ENCODE peak calls at places on chromosomes 12 and 14, in seven cellular contexts. Z is cardiac fibroblast, U is foreskin fibroblast, B is fibroblast of the aortic adventitia, E is GM23338, O is choroid plexus epithelial cell, Y is GM20000. H is an unnamed sample.

GRCh38 chr12:48998497-48999353 is 450 bp downstream of the DDN start:
- DNase-seq in B (no peak), Z (peak), O (no peak), U (peak), Y (peak), E (peak), H (no peak)

GRCh38 chr14:103710771-103711392 is 4.4 kb downstream of the XRCC3 start:
- DNase-seq in O (no peak), U (no peak), E (no peak), Z (no peak), B (no peak), Y (no peak), H (no peak)

GRCh38 chr12:63151061-63151897 is at the start of gene AVPR1A:
- DNase-seq in Z (no peak), Y (no peak), B (no peak), O (peak), U (peak), E (peak), H (no peak)

GRCh38 chr14:100490252-100490651 is 97.0 kb downstream of the BEGAIN start:
- DNase-seq in O (no peak), E (no peak), B (no peak), Y (no peak), Z (no peak), U (no peak), H (no peak)

GRCh38 chr12:538731-539539 is 79.2 kb downstream of the B4GALNT3 start:
- DNase-seq in E (no peak), Y (no peak), B (peak), Z (peak), U (peak), O (peak), H (no peak)

GRCh38 chr14:35400707-35401421 is 3.7 kb downstream of the NFKBIA start:
- DNase-seq in E (no peak), B (peak), Y (no peak), O (peak), U (no peak), Z (peak), H (no peak)

GRCh38 chr12:68334136-68334535 is 2.0 kb upstream of the MDM1 start:
- DNase-seq in E (peak), Y (peak), U (no peak), B (no peak), Z (no peak), O (no peak), H (no peak)

GRCh38 chr12:41521872-41522379 is 333.8 kb downstream of the PDZRN4 start:
- DNase-seq in E (no peak), Z (peak), O (peak), U (peak), B (peak), Y (peak), H (no peak)

GRCh38 chr12:124453419-124454351 is 113.7 kb downstream of the NCOR2 start:
- DNase-seq in U (peak), B (peak), E (no peak), O (peak), Y (peak), Z (peak), H (no peak)

GRCh38 chr12:6697584-6698351 is 2.8 kb downstream of the PIANP start:
- DNase-seq in Z (peak), U (peak), E (peak), Y (peak), B (peak), O (peak), H (peak)

GRCh38 chr14:75539562-75540478 is 17.6 kb downstream of the BATF start:
- DNase-seq in B (no peak), Z (no peak), U (no peak), Y (peak), O (no peak), E (peak), H (no peak)

GRCh38 chr12:110920324-110920910 is at the start of gene MYL2:
- DNase-seq in U (no peak), Z (no peak), B (no peak), O (no peak), E (no peak), Y (no peak), H (no peak)

GRCh38 chr12:47207005-47207717 is 127.4 kb upstream of the AMIGO2 start:
- DNase-seq in E (no peak), Z (no peak), B (no peak), Y (peak), U (no peak), O (no peak), H (no peak)

GRCh38 chr14:72948481-72949138 is 22.3 kb downstream of the DCAF4 start:
- DNase-seq in Z (peak), Y (peak), O (peak), B (peak), E (peak), U (peak), H (peak)

GRCh38 chr14:87131879-87132278 is 861.1 kb downstream of the GALC start:
- DNase-seq in O (no peak), B (peak), E (peak), Z (peak), Y (no peak), U (peak), H (no peak)

GRCh38 chr14:61491224-61491623 is 169.8 kb downstream of the PRKCH start:
- DNase-seq in B (no peak), Y (no peak), E (no peak), U (no peak), O (no peak), Z (no peak), H (no peak)

GRCh38 chr14:24692382-24693352 is 58.7 kb upstream of the GZMB start:
- DNase-seq in B (no peak), Y (no peak), U (no peak), Z (no peak), E (no peak), O (no peak), H (no peak)

GRCh38 chr14:104147346-104148125 is 9.1 kb downstream of the KIF26A start:
- DNase-seq in Y (no peak), Z (no peak), O (no peak), U (no peak), B (no peak), E (no peak), H (no peak)

GRCh38 chr14:35993512-35993960 is 167.4 kb downstream of the BRMS1L start:
- DNase-seq in U (no peak), E (peak), B (no peak), Z (no peak), Y (no peak), O (no peak), H (no peak)

DNA sequence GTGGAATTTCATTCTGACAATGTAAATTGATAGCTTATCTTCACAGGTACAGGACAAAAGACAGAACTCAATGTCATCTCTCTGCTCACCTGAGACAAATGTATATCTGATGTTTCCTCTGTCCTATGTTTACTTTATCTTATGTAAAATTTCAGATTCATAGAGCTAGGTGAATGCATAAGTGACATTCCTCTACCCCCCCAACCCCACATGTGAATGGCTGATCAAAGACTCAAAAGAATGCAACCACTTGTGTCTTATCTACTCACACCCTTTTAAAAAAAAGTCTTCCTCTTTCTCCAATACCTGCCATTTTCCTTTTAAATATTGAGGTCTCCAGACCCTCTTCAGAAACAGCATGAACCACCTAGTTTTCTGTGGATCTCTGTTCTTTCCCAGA is 736.6 kb upstream of the SEL1L start:
- DNase-seq in Z (no peak), B (no peak), Y (no peak), U (no peak), O (no peak), E (no peak), H (no peak)
- TF ChIP-seq CTCF in Z (no peak), B (no peak), Y (no peak), U (no peak), O (no peak), E (no peak), H (no peak)

GRCh38 chr14:77286554-77286953 is 15.5 kb upstream of the NGB start:
- DNase-seq in B (no peak), Y (no peak), Z (no peak), U (no peak), E (no peak), O (no peak), H (no peak)

GRCh38 chr14:77296155-77296554 is 24.5 kb downstream of the POMT2 start:
- DNase-seq in E (no peak), Y (no peak), U (no peak), Z (no peak), B (no peak), O (peak), H (no peak)

GRCh38 chr14:77290705-77291104 is 19.7 kb upstream of the NGB start:
- DNase-seq in B (peak), U (no peak), Z (no peak), Y (no peak), O (peak), E (peak), H (no peak)
- TF ChIP-seq CTCF in B (peak), U (no peak), Z (no peak), Y (no peak), O (peak), E (peak), H (peak)

GRCh38 chr12:20369164-20370000 is 1.0 kb downstream of the PDE3A start:
- DNase-seq in Y (no peak), U (peak), Z (peak), O (peak), E (peak), B (peak), H (peak)
- TF ChIP-seq CTCF in Y (no peak), U (no peak), Z (peak), O (peak), E (no peak), B (peak), H (no peak)

DNA sequence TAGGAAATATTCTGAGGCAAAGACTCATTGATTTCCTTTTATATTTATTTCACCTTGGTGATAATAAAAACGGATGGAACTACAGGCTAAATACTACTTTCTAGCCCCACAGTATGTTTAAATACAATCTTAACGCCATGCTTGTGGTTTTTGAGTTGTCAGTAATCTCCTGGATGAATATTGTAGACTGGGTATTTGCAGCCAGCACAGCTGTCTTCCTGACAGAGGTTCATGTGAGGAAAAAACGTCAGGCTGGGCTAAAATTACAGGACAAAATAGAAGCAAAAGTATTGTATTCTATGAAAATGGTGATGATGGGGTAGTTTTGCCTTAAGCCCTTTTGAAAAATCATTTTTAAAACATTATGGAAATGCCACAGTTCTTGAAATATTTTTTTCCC is 140.9 kb downstream of the CCDC91 start:
- DNase-seq in B (peak), Y (no peak), Z (no peak), O (peak), E (no peak), U (no peak), H (no peak)
- TF ChIP-seq CTCF in B (no peak), Y (no peak), Z (no peak), O (no peak), E (no peak), U (no peak), H (no peak)

DNA sequence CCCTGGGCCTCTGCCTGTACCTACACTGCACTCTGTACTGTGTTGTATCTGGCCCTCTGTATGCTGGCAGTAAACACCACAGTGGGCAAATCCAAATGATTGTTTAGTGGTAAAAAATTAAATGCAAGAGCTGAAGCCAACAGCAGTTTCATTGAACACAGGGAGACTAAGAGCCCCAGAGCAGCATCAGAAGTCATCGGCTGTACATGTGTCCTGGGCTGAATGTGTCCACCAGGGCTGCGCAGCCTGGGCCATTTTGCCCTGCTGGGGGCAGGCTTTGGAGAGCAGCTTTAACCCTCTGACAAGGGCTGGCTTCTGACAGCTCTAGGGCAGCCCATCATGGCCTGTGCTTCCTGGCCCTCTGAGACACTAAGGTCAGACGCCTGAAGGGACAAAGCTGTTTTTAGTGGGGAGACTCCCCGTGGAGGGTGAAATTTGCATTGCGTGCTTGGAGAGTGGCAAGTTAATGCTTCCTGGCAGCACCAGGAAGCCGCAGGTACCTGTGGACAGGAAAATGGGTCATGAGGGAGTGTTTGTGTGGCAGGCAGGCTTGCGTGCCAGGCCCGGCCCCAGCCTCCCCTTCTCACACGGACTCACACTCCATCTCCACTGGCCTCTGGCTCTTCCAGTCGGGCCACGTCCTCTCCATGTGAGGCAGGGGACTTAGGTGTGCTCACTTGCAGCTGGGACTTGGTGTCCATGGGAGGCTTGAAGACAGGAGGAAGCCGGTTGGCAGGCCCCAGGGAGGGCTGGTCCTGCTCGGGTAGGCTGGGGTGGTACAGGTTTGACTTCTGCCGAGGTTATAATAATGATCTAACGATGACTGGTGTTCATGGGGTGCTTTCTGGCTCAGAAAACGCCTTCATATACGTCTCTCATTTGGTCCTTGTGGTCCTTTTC is 150.1 kb downstream of the TSPAN9 start:
- DNase-seq in Z (no peak), U (no peak), B (no peak), Y (no peak), O (no peak), E (peak), H (no peak)
- TF ChIP-seq CTCF in Z (no peak), U (no peak), B (no peak), Y (no peak), O (peak), E (peak), H (no peak)

GRCh38 chr12:31324116-31324844 is 1.7 kb downstream of the SINHCAF start:
- DNase-seq in B (peak), O (peak), U (peak), Y (peak), E (peak), Z (peak), H (peak)
- TF ChIP-seq CTCF in B (no peak), O (no peak), U (no peak), Y (no peak), E (no peak), Z (no peak), H (peak)

GRCh38 chr12:28938056-28938455 is 211.0 kb upstream of the FAR2 start:
- DNase-seq in U (no peak), O (no peak), E (no peak), Y (no peak), B (no peak), Z (no peak), H (no peak)
- TF ChIP-seq CTCF in U (no peak), O (no peak), E (no peak), Y (no peak), B (no peak), Z (no peak), H (no peak)

DNA sequence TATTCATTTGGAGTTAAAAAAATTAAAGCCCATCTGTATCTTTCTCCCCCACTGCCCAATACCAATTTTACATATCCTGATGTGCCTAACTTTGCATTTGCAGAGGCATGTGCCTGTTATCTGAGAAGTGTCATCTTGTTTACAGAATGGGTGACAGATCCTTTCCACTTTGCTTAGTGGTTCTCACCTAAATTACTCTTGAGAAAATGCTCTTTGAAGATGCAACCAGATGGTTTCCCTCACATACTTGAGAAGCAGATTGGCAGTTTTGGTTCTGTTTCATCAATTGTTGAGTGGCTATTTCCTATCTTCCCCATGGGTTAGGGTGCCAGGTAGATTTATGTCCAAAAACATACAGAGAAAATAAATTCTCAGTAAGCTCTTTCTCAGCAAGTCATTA is 1051.4 kb upstream of the ATXN7L3B start:
- DNase-seq in Z (no peak), U (no peak), E (peak), Y (no peak), O (no peak), B (no peak), H (no peak)
- TF ChIP-seq CTCF in Z (no peak), U (no peak), E (no peak), Y (no peak), O (no peak), B (no peak), H (no peak)

DNA sequence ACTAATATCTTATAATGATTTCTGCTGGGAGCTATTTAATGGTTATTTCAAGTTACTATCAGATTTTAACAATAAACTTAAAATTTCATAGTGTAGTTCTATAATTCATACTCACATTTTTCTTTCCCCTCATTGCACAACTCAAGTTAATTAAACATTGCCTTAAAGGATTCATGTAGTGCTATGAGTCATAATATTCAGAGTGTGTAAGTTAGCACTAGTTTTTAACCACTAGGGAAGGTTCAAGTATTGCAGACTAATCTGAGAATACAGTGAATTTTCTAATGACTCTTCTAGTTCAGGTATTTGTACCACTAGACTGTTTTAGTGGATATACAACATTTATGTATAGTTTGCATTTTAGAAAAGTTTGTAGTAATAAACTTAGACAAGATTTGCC is 49.9 kb downstream of the FOXA1 start:
- DNase-seq in E (no peak), O (no peak), Y (no peak), Z (no peak), U (no peak), B (no peak), H (no peak)
- TF ChIP-seq CTCF in E (no peak), O (no peak), Y (no peak), Z (no peak), U (no peak), B (no peak), H (no peak)